ENCODE peak calls at places on chromosomes 2 and 18, in four cellular contexts. One of them, this sample, is unnamed.

GRCh38 chr2:161484061-161484460 is 68.0 kb downstream of the TBR1 start:
- DNase-seq in upper lobe of left lung: no peak
- DNase-seq in ovary: no peak
- DNase-seq in transverse colon: no peak
- DNase-seq in this sample: no peak

GRCh38 chr2:121804997-121805766 is 49.7 kb downstream of the TSN start:
- DNase-seq in upper lobe of left lung: no peak
- DNase-seq in ovary: no peak
- DNase-seq in transverse colon: no peak
- DNase-seq in this sample: no peak

GRCh38 chr2:24881158-24881557 is 38.9 kb downstream of the ADCY3 start:
- DNase-seq in upper lobe of left lung: no peak
- DNase-seq in ovary: no peak
- DNase-seq in transverse colon: no peak
- DNase-seq in this sample: no peak

GRCh38 chr2:85243101-85244072 is 84.4 kb downstream of the TGOLN2 start:
- DNase-seq in upper lobe of left lung: no peak
- DNase-seq in ovary: no peak
- DNase-seq in transverse colon: peak
- DNase-seq in this sample: peak

GRCh38 chr2:6855860-6856547 is 9.7 kb downstream of the CMPK2 start:
- DNase-seq in upper lobe of left lung: no peak
- DNase-seq in ovary: no peak
- DNase-seq in transverse colon: no peak
- DNase-seq in this sample: peak

GRCh38 chr2:11738589-11739436 is 7.6 kb upstream of the LPIN1 start:
- DNase-seq in upper lobe of left lung: no peak
- DNase-seq in ovary: peak
- DNase-seq in transverse colon: peak
- DNase-seq in this sample: peak

GRCh38 chr2:216989335-216990129 is 129.7 kb upstream of the TNP1 start:
- DNase-seq in upper lobe of left lung: no peak
- DNase-seq in ovary: no peak
- DNase-seq in transverse colon: no peak
- DNase-seq in this sample: no peak

GRCh38 chr2:27664245-27664574 is 521 bp downstream of the SLC4A1AP start:
- DNase-seq in upper lobe of left lung: no peak
- DNase-seq in ovary: no peak
- DNase-seq in transverse colon: no peak
- DNase-seq in this sample: no peak

GRCh38 chr2:203650860-203651613 is 55.4 kb upstream of the CD28 start:
- DNase-seq in upper lobe of left lung: no peak
- DNase-seq in ovary: no peak
- DNase-seq in transverse colon: peak
- DNase-seq in this sample: peak

GRCh38 chr2:223477318-223477717 is 124.8 kb downstream of the SCG2 start:
- DNase-seq in upper lobe of left lung: no peak
- DNase-seq in ovary: no peak
- DNase-seq in transverse colon: no peak
- DNase-seq in this sample: no peak

GRCh38 chr2:26411419-26411818 is 9.7 kb downstream of the DRC1 start:
- DNase-seq in upper lobe of left lung: no peak
- DNase-seq in ovary: no peak
- DNase-seq in transverse colon: no peak
- DNase-seq in this sample: no peak

GRCh38 chr2:220847006-220847405 is 725.1 kb downstream of the EPHA4 start:
- DNase-seq in upper lobe of left lung: no peak
- DNase-seq in ovary: no peak
- DNase-seq in transverse colon: no peak
- DNase-seq in this sample: no peak

GRCh38 chr18:13549879-13550231 is 176.5 kb downstream of the FAM210A start:
- DNase-seq in upper lobe of left lung: no peak
- DNase-seq in ovary: no peak
- DNase-seq in transverse colon: no peak
- DNase-seq in this sample: no peak

GRCh38 chr2:239444626-239445625 is 44.1 kb upstream of the HDAC4 start:
- DNase-seq in upper lobe of left lung: no peak
- DNase-seq in ovary: no peak
- DNase-seq in transverse colon: no peak
- DNase-seq in this sample: no peak

GRCh38 chr18:21099442-21099841 is 12.2 kb downstream of the ROCK1 start:
- DNase-seq in upper lobe of left lung: no peak
- DNase-seq in ovary: no peak
- DNase-seq in transverse colon: no peak
- DNase-seq in this sample: peak

GRCh38 chr2:190717306-190717705 is 68.4 kb downstream of the NAB1 start:
- DNase-seq in upper lobe of left lung: no peak
- DNase-seq in ovary: no peak
- DNase-seq in transverse colon: no peak
- DNase-seq in this sample: no peak

GRCh38 chr2:105889046-105889445 is 144.3 kb downstream of the NCK2 start:
- DNase-seq in upper lobe of left lung: no peak
- DNase-seq in ovary: no peak
- DNase-seq in transverse colon: no peak
- DNase-seq in this sample: no peak

GRCh38 chr2:33195891-33196290 is 249.1 kb downstream of the LTBP1 start:
- DNase-seq in upper lobe of left lung: no peak
- DNase-seq in ovary: no peak
- DNase-seq in transverse colon: no peak
- DNase-seq in this sample: no peak

GRCh38 chr2:239120664-239121063 is 272.8 kb downstream of the TWIST2 start:
- DNase-seq in upper lobe of left lung: no peak
- DNase-seq in ovary: no peak
- DNase-seq in transverse colon: no peak
- DNase-seq in this sample: no peak

GRCh38 chr18:26875040-26875654 is 9.6 kb upstream of the AQP4 start:
- DNase-seq in upper lobe of left lung: no peak
- DNase-seq in ovary: no peak
- DNase-seq in transverse colon: no peak
- DNase-seq in this sample: no peak

GRCh38 chr2:172131713-172132555 is 29.2 kb upstream of the DLX2 start:
- DNase-seq in upper lobe of left lung: no peak
- DNase-seq in ovary: no peak
- DNase-seq in transverse colon: no peak
- DNase-seq in this sample: no peak

GRCh38 chr2:86368181-86368824 is 30.9 kb upstream of the REEP1 start:
- DNase-seq in upper lobe of left lung: peak
- DNase-seq in ovary: peak
- DNase-seq in transverse colon: peak
- DNase-seq in this sample: peak

GRCh38 chr2:168348076-168348475 is 100.7 kb upstream of the STK39 start:
- DNase-seq in upper lobe of left lung: no peak
- DNase-seq in ovary: no peak
- DNase-seq in transverse colon: peak
- DNase-seq in this sample: peak

GRCh38 chr2:68684197-68684596 is 40.8 kb downstream of the PROKR1 start:
- DNase-seq in upper lobe of left lung: no peak
- DNase-seq in ovary: no peak
- DNase-seq in transverse colon: no peak
- DNase-seq in this sample: no peak

GRCh38 chr18:7164610-7165009 is 47.0 kb upstream of the LAMA1 start:
- DNase-seq in upper lobe of left lung: no peak
- DNase-seq in ovary: no peak
- DNase-seq in transverse colon: no peak
- DNase-seq in this sample: peak

GRCh38 chr18:36321636-36322407 is 24.3 kb downstream of the FHOD3 start:
- DNase-seq in upper lobe of left lung: no peak
- DNase-seq in ovary: no peak
- DNase-seq in transverse colon: no peak
- DNase-seq in this sample: no peak

GRCh38 chr2:128661289-128661688 is 342.6 kb upstream of the HS6ST1 start:
- DNase-seq in upper lobe of left lung: no peak
- DNase-seq in ovary: no peak
- DNase-seq in transverse colon: no peak
- DNase-seq in this sample: no peak

GRCh38 chr2:44015239-44015638 is 19.4 kb upstream of the LRPPRC start:
- DNase-seq in upper lobe of left lung: no peak
- DNase-seq in ovary: no peak
- DNase-seq in transverse colon: no peak
- DNase-seq in this sample: no peak

GRCh38 chr2:220687231-220687843 is 884.8 kb downstream of the EPHA4 start:
- DNase-seq in upper lobe of left lung: no peak
- DNase-seq in ovary: peak
- DNase-seq in transverse colon: peak
- DNase-seq in this sample: peak

GRCh38 chr2:9382604-9383235 is 40.6 kb downstream of the ITGB1BP1 start:
- DNase-seq in upper lobe of left lung: no peak
- DNase-seq in ovary: no peak
- DNase-seq in transverse colon: no peak
- DNase-seq in this sample: no peak

GRCh38 chr2:135945521-135945920 is 39.9 kb downstream of the DARS1 start:
- DNase-seq in upper lobe of left lung: no peak
- DNase-seq in ovary: no peak
- DNase-seq in transverse colon: no peak
- DNase-seq in this sample: no peak

GRCh38 chr2:72961036-72961720 is 43.9 kb downstream of the EMX1 start:
- DNase-seq in upper lobe of left lung: no peak
- DNase-seq in ovary: no peak
- DNase-seq in transverse colon: no peak
- DNase-seq in this sample: no peak

GRCh38 chr18:36457683-36458082 is 160.2 kb downstream of the FHOD3 start:
- DNase-seq in upper lobe of left lung: no peak
- DNase-seq in ovary: no peak
- DNase-seq in transverse colon: no peak
- DNase-seq in this sample: no peak

GRCh38 chr2:179239194-179239593 is 25.4 kb downstream of the SESTD1 start:
- DNase-seq in upper lobe of left lung: no peak
- DNase-seq in ovary: no peak
- DNase-seq in transverse colon: no peak
- DNase-seq in this sample: no peak

GRCh38 chr18:76821356-76821874 is 942 bp upstream of the ZNF236 start:
- DNase-seq in upper lobe of left lung: no peak
- DNase-seq in ovary: no peak
- DNase-seq in transverse colon: no peak
- DNase-seq in this sample: no peak

GRCh38 chr18:7626922-7627440 is 59.9 kb downstream of the PTPRM start:
- DNase-seq in upper lobe of left lung: no peak
- DNase-seq in ovary: no peak
- DNase-seq in transverse colon: no peak
- DNase-seq in this sample: no peak

GRCh38 chr2:173571021-173571821 is 216.5 kb downstream of the CDCA7 start:
- DNase-seq in upper lobe of left lung: no peak
- DNase-seq in ovary: no peak
- DNase-seq in transverse colon: no peak
- DNase-seq in this sample: peak

GRCh38 chr2:70671059-70671685 is 96.8 kb downstream of the ADD2 start:
- DNase-seq in upper lobe of left lung: no peak
- DNase-seq in ovary: no peak
- DNase-seq in transverse colon: no peak
- DNase-seq in this sample: no peak

GRCh38 chr2:158730621-158730905 is 64.6 kb upstream of the DAPL1 start:
- DNase-seq in upper lobe of left lung: no peak
- DNase-seq in ovary: no peak
- DNase-seq in transverse colon: no peak
- DNase-seq in this sample: no peak

GRCh38 chr18:44798433-44799048 is 117.9 kb downstream of the SETBP1 start:
- DNase-seq in upper lobe of left lung: no peak
- DNase-seq in ovary: no peak
- DNase-seq in transverse colon: no peak
- DNase-seq in this sample: no peak

GRCh38 chr2:37644191-37644590 is 27.3 kb downstream of the CDC42EP3 start:
- DNase-seq in upper lobe of left lung: no peak
- DNase-seq in ovary: no peak
- DNase-seq in transverse colon: no peak
- DNase-seq in this sample: no peak
- TF ChIP-seq POLR2A in upper lobe of left lung: no peak
- TF ChIP-seq POLR2A in ovary: no peak
- TF ChIP-seq POLR2A in transverse colon: no peak
- TF ChIP-seq POLR2A in this sample: no peak

DNA sequence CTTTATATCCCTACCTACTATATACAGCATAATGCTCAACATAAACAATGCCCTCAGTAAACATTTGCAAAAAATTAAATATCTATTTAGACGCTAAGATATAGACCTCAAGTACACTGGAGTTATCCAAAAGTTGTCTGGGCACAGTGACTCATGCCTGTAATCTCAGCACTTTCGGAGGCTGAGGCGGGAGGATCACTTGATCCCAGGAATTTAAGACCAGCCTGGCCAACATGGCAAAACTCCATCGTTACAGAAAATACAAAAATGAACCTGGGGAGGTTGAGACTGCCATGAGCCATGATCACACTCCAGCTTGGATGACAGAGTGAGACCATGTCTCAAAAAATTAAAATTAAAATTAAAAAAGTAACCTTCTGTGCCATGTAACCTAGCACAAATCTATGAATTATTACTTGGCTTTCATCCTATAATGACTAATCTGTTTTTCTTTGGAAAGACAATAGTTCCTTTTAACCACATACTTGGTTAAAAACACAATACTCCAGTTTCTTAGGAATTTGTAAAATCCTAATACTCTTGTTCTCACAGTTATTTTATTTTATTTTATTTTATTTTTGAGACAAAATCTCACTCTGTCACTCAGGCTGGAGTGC is 6.7 kb upstream of the TNFAIP6 start:
- DNase-seq in upper lobe of left lung: no peak
- DNase-seq in ovary: no peak
- DNase-seq in transverse colon: no peak
- DNase-seq in this sample: no peak
- TF ChIP-seq POLR2A in upper lobe of left lung: no peak
- TF ChIP-seq POLR2A in ovary: no peak
- TF ChIP-seq POLR2A in transverse colon: no peak
- TF ChIP-seq POLR2A in this sample: no peak

GRCh38 chr2:65430515-65431416 is 1.6 kb downstream of the SPRED2 start:
- DNase-seq in upper lobe of left lung: peak
- DNase-seq in ovary: peak
- DNase-seq in transverse colon: peak
- DNase-seq in this sample: peak
- TF ChIP-seq POLR2A in upper lobe of left lung: no peak
- TF ChIP-seq POLR2A in ovary: no peak
- TF ChIP-seq POLR2A in transverse colon: peak
- TF ChIP-seq POLR2A in this sample: peak

DNA sequence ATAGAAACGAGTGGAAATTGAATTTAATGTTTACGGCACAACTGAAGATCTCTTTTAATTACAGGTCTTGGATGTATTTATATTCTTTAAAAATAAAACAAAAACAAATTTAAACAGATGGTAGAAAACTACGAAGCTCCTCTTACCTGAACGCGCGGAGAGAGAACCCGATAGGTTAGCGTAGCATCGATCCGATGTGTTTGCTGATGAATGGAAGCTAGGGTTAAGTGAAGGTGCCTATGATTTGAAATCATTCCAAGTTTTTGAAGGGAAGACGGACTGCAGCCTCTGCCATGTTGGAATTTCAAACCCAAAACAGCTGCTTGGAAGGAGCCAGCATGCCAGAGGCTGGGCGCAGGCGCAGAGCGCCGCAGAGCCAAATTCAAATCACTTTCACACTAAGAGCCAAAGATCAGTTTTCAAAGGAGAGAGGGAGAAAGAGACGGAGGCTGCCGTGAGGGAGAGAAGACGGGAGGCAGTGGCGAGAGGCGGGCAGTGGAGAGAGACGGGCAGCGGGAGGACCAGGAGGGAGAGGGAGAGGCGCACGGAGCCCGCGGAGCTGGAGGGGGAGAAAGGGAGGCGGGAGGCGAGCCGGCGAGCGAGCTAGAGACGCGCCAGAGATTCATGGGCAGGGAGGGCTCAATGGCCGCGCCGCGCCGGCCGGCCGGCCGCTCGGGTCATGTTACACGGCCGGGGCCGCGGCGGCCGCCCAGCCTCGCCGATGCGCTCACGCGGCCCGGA is at the start of gene FIGN:
- DNase-seq in upper lobe of left lung: peak
- DNase-seq in ovary: peak
- DNase-seq in transverse colon: peak
- DNase-seq in this sample: peak
- TF ChIP-seq POLR2A in upper lobe of left lung: no peak
- TF ChIP-seq POLR2A in ovary: peak
- TF ChIP-seq POLR2A in transverse colon: peak
- TF ChIP-seq POLR2A in this sample: peak